ENCODE peak calls at places on chromosomes 13 and 19, in seven cellular contexts. One of them, this sample, is unnamed.
A peak's percentile ranks its signal among the peaks of the same experiment; 100 is the strongest.

GRCh38 chr13:105991622-105992254 is 543.7 kb downstream of the EFNB2 start:
- DNase-seq in body of pancreas: peak; percentile 82
- DNase-seq in kidney epithelial cell: no peak
- DNase-seq in heart left ventricle: no peak
- DNase-seq in ascending aorta: no peak
- DNase-seq in OCI-LY7: no peak
- DNase-seq in esophagus squamous epithelium: no peak
- DNase-seq in this sample: no peak

GRCh38 chr13:105202384-105202783 is 1333.1 kb downstream of the EFNB2 start:
- DNase-seq in ascending aorta: no peak
- DNase-seq in body of pancreas: no peak
- DNase-seq in esophagus squamous epithelium: no peak
- DNase-seq in heart left ventricle: no peak
- DNase-seq in OCI-LY7: no peak
- DNase-seq in kidney epithelial cell: no peak
- DNase-seq in this sample: no peak

GRCh38 chr13:74026753-74027152 is 107.5 kb downstream of the KLF12 start:
- DNase-seq in kidney epithelial cell: peak; percentile 32
- DNase-seq in heart left ventricle: no peak
- DNase-seq in esophagus squamous epithelium: no peak
- DNase-seq in OCI-LY7: peak; percentile 82
- DNase-seq in ascending aorta: no peak
- DNase-seq in body of pancreas: no peak
- DNase-seq in this sample: no peak

GRCh38 chr13:74796126-74796643 is 662.0 kb upstream of the KLF12 start:
- DNase-seq in esophagus squamous epithelium: no peak
- DNase-seq in ascending aorta: no peak
- DNase-seq in heart left ventricle: no peak
- DNase-seq in body of pancreas: no peak
- DNase-seq in OCI-LY7: no peak
- DNase-seq in kidney epithelial cell: no peak
- DNase-seq in this sample: no peak

GRCh38 chr19:46723471-46723870 is 6.6 kb upstream of the PRKD2 start:
- DNase-seq in heart left ventricle: no peak
- DNase-seq in ascending aorta: no peak
- DNase-seq in OCI-LY7: no peak
- DNase-seq in body of pancreas: no peak
- DNase-seq in esophagus squamous epithelium: no peak
- DNase-seq in kidney epithelial cell: no peak
- DNase-seq in this sample: no peak

GRCh38 chr13:112983428-112984196 is 14.6 kb downstream of the MCF2L start:
- DNase-seq in esophagus squamous epithelium: no peak
- DNase-seq in body of pancreas: no peak
- DNase-seq in kidney epithelial cell: no peak
- DNase-seq in heart left ventricle: peak; percentile 58
- DNase-seq in ascending aorta: no peak
- DNase-seq in OCI-LY7: no peak
- DNase-seq in this sample: peak; percentile 62

GRCh38 chr13:31242935-31243334 is 43.2 kb downstream of the B3GLCT start:
- DNase-seq in heart left ventricle: no peak
- DNase-seq in ascending aorta: no peak
- DNase-seq in body of pancreas: no peak
- DNase-seq in esophagus squamous epithelium: no peak
- DNase-seq in OCI-LY7: no peak
- DNase-seq in kidney epithelial cell: no peak
- DNase-seq in this sample: no peak

GRCh38 chr19:1027020-1027952 is 878 bp downstream of the CNN2 start:
- DNase-seq in kidney epithelial cell: no peak
- DNase-seq in esophagus squamous epithelium: no peak
- DNase-seq in heart left ventricle: no peak
- DNase-seq in body of pancreas: no peak
- DNase-seq in ascending aorta: no peak
- DNase-seq in OCI-LY7: peak; percentile 53
- DNase-seq in this sample: no peak

GRCh38 chr19:43779820-43780219 is 953 bp downstream of the KCNN4 start:
- DNase-seq in esophagus squamous epithelium: no peak
- DNase-seq in OCI-LY7: peak; percentile 75
- DNase-seq in body of pancreas: no peak
- DNase-seq in ascending aorta: no peak
- DNase-seq in kidney epithelial cell: no peak
- DNase-seq in heart left ventricle: no peak
- DNase-seq in this sample: no peak

GRCh38 chr13:94233401-94233800 is 246.1 kb downstream of the DCT start:
- DNase-seq in OCI-LY7: no peak
- DNase-seq in heart left ventricle: no peak
- DNase-seq in body of pancreas: no peak
- DNase-seq in ascending aorta: no peak
- DNase-seq in esophagus squamous epithelium: no peak
- DNase-seq in kidney epithelial cell: peak; percentile 67
- DNase-seq in this sample: peak; percentile 63

GRCh38 chr19:16830679-16831078 is 1.5 kb downstream of the SIN3B start:
- DNase-seq in ascending aorta: no peak
- DNase-seq in esophagus squamous epithelium: no peak
- DNase-seq in kidney epithelial cell: no peak
- DNase-seq in heart left ventricle: no peak
- DNase-seq in body of pancreas: no peak
- DNase-seq in OCI-LY7: no peak
- DNase-seq in this sample: no peak

GRCh38 chr13:31225180-31225579 is 25.4 kb downstream of the B3GLCT start:
- DNase-seq in esophagus squamous epithelium: no peak
- DNase-seq in kidney epithelial cell: no peak
- DNase-seq in OCI-LY7: no peak
- DNase-seq in heart left ventricle: no peak
- DNase-seq in ascending aorta: no peak
- DNase-seq in body of pancreas: no peak
- DNase-seq in this sample: no peak

GRCh38 chr13:82636119-82636518 is 1246.2 kb downstream of the SLITRK1 start:
- DNase-seq in ascending aorta: no peak
- DNase-seq in body of pancreas: no peak
- DNase-seq in kidney epithelial cell: no peak
- DNase-seq in OCI-LY7: no peak
- DNase-seq in esophagus squamous epithelium: no peak
- DNase-seq in heart left ventricle: no peak
- DNase-seq in this sample: no peak

GRCh38 chr19:18274303-18274775 is at the start of gene IQCN:
- DNase-seq in esophagus squamous epithelium: no peak
- DNase-seq in heart left ventricle: no peak
- DNase-seq in kidney epithelial cell: no peak
- DNase-seq in ascending aorta: no peak
- DNase-seq in OCI-LY7: no peak
- DNase-seq in body of pancreas: no peak
- DNase-seq in this sample: peak; percentile 77

GRCh38 chr19:31448221-31448657 is 99.0 kb upstream of the TSHZ3 start:
- DNase-seq in OCI-LY7: no peak
- DNase-seq in esophagus squamous epithelium: no peak
- DNase-seq in ascending aorta: no peak
- DNase-seq in heart left ventricle: peak; percentile 70
- DNase-seq in kidney epithelial cell: peak; percentile 0
- DNase-seq in body of pancreas: peak; percentile 29
- DNase-seq in this sample: peak; percentile 83

GRCh38 chr19:17757125-17757524 is 5.8 kb downstream of the FCHO1 start:
- DNase-seq in OCI-LY7: no peak
- DNase-seq in kidney epithelial cell: no peak
- DNase-seq in body of pancreas: peak; percentile 63
- DNase-seq in ascending aorta: no peak
- DNase-seq in esophagus squamous epithelium: no peak
- DNase-seq in heart left ventricle: peak; percentile 70
- DNase-seq in this sample: no peak

GRCh38 chr19:18023596-18024212 is 15.7 kb downstream of the ARRDC2 start:
- DNase-seq in heart left ventricle: peak; percentile 91
- DNase-seq in OCI-LY7: peak; percentile 85
- DNase-seq in body of pancreas: peak; percentile 36
- DNase-seq in kidney epithelial cell: no peak
- DNase-seq in esophagus squamous epithelium: peak; percentile 45
- DNase-seq in ascending aorta: peak; percentile 84
- DNase-seq in this sample: peak; percentile 96

GRCh38 chr13:85040176-85040660 is 759.0 kb downstream of the SLITRK6 start:
- DNase-seq in kidney epithelial cell: no peak
- DNase-seq in OCI-LY7: no peak
- DNase-seq in esophagus squamous epithelium: no peak
- DNase-seq in ascending aorta: no peak
- DNase-seq in heart left ventricle: no peak
- DNase-seq in body of pancreas: no peak
- DNase-seq in this sample: no peak

GRCh38 chr19:12791345-12792047 is at the start of gene JUNB:
- DNase-seq in esophagus squamous epithelium: peak; percentile 86
- DNase-seq in kidney epithelial cell: no peak
- DNase-seq in ascending aorta: peak; percentile 91
- DNase-seq in OCI-LY7: peak; percentile 96
- DNase-seq in heart left ventricle: peak; percentile 99
- DNase-seq in body of pancreas: peak; percentile 98
- DNase-seq in this sample: peak; percentile 98
- TF ChIP-seq CTCF in esophagus squamous epithelium: peak; percentile 18
- TF ChIP-seq CTCF in kidney epithelial cell: no peak
- TF ChIP-seq CTCF in ascending aorta: no peak
- TF ChIP-seq CTCF in OCI-LY7: no peak
- TF ChIP-seq CTCF in heart left ventricle: peak; percentile 7
- TF ChIP-seq CTCF in body of pancreas: no peak
- TF ChIP-seq CTCF in this sample: no peak

GRCh38 chr19:14159059-14159458 is 22.7 kb upstream of the ASF1B start:
- DNase-seq in heart left ventricle: no peak
- DNase-seq in body of pancreas: no peak
- DNase-seq in esophagus squamous epithelium: no peak
- DNase-seq in kidney epithelial cell: no peak
- DNase-seq in OCI-LY7: no peak
- DNase-seq in ascending aorta: no peak
- DNase-seq in this sample: no peak
- H3K36me3 ChIP-seq in heart left ventricle: peaks cover 4% of the 10 kb centered on the region
- H3K36me3 ChIP-seq in body of pancreas: peaks cover 3% of the 10 kb centered on the region
- H3K36me3 ChIP-seq in esophagus squamous epithelium: peaks cover 25% of the 10 kb centered on the region
- H3K36me3 ChIP-seq in kidney epithelial cell: no peaks in the 10 kb centered on the region
- H3K36me3 ChIP-seq in OCI-LY7: no peaks in the 10 kb centered on the region
- H3K36me3 ChIP-seq in ascending aorta: peaks cover 32% of the 10 kb centered on the region
- H3K36me3 ChIP-seq in this sample: peaks cover 49% of the 10 kb centered on the region

DNA sequence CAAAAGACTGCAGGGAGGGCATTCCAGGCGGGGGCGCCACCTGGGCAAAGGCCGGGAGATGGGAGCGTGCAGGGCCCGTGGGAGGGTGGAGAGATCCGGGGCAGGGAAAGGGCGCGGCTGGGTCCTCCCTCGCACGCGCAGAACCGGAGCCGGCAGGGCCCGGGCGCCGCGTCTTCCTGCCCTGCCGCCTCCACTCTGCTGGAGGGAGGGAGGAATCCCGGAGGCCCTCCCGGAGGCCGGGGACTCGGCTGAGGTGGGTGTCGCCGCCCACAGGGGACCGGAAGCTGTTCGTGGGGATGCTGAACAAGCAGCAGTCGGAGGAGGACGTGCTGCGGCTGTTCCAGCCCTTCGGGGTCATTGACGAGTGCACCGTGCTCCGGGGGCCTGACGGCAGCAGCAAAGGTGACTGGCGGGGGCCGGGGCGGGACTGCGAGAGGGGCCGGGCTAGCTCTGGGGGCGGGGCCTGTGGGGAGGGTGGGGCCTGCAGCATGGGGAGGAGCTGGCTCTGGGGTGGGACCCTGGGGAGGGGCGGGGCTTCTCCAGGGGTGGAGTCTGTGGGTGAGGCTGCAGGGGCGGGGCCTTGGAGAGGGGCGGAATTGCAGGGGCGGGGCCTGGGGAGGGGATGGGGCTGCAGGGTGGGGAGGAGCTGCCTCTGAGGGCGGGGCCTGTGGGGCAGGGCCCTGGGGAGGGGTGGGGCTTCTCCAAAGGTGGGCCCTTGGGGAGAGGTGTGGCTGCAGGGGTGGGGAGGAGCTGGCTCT is 51.3 kb downstream of the CELF5 start:
- DNase-seq in esophagus squamous epithelium: no peak
- DNase-seq in heart left ventricle: peak; percentile 39
- DNase-seq in ascending aorta: no peak
- DNase-seq in kidney epithelial cell: no peak
- DNase-seq in body of pancreas: peak; percentile 75
- DNase-seq in OCI-LY7: peak; percentile 95
- DNase-seq in this sample: no peak
- TF ChIP-seq CTCF in esophagus squamous epithelium: no peak
- TF ChIP-seq CTCF in heart left ventricle: no peak
- TF ChIP-seq CTCF in ascending aorta: no peak
- TF ChIP-seq CTCF in kidney epithelial cell: peak; percentile 68
- TF ChIP-seq CTCF in body of pancreas: no peak
- TF ChIP-seq CTCF in OCI-LY7: peak; percentile 74
- TF ChIP-seq CTCF in this sample: peak; percentile 56

GRCh38 chr13:72852207-72852606 is 70.3 kb downstream of the PIBF1 start:
- DNase-seq in heart left ventricle: no peak
- DNase-seq in OCI-LY7: no peak
- DNase-seq in ascending aorta: no peak
- DNase-seq in esophagus squamous epithelium: no peak
- DNase-seq in kidney epithelial cell: no peak
- DNase-seq in body of pancreas: no peak
- DNase-seq in this sample: no peak
- H3K36me3 ChIP-seq in heart left ventricle: no peaks in the 10 kb centered on the region
- H3K36me3 ChIP-seq in OCI-LY7: peaks cover 40% of the 10 kb centered on the region
- H3K36me3 ChIP-seq in ascending aorta: peaks cover 6% of the 10 kb centered on the region
- H3K36me3 ChIP-seq in esophagus squamous epithelium: peaks cover 6% of the 10 kb centered on the region
- H3K36me3 ChIP-seq in kidney epithelial cell: no peaks in the 10 kb centered on the region
- H3K36me3 ChIP-seq in body of pancreas: peaks cover 2% of the 10 kb centered on the region
- H3K36me3 ChIP-seq in this sample: peaks cover 25% of the 10 kb centered on the region

GRCh38 chr13:101474419-101474957 is 22.0 kb downstream of the ITGBL1 start:
- DNase-seq in OCI-LY7: no peak
- DNase-seq in esophagus squamous epithelium: no peak
- DNase-seq in body of pancreas: no peak
- DNase-seq in ascending aorta: no peak
- DNase-seq in heart left ventricle: no peak
- DNase-seq in kidney epithelial cell: peak; percentile 42
- DNase-seq in this sample: no peak
- TF ChIP-seq CTCF in OCI-LY7: no peak
- TF ChIP-seq CTCF in esophagus squamous epithelium: no peak
- TF ChIP-seq CTCF in body of pancreas: peak; percentile 25
- TF ChIP-seq CTCF in ascending aorta: no peak
- TF ChIP-seq CTCF in heart left ventricle: no peak
- TF ChIP-seq CTCF in kidney epithelial cell: peak; percentile 54
- TF ChIP-seq CTCF in this sample: peak; percentile 36

GRCh38 chr19:40266111-40266510 is 19.0 kb downstream of the AKT2 start:
- DNase-seq in heart left ventricle: peak; percentile 71
- DNase-seq in esophagus squamous epithelium: no peak
- DNase-seq in body of pancreas: no peak
- DNase-seq in ascending aorta: no peak
- DNase-seq in OCI-LY7: no peak
- DNase-seq in kidney epithelial cell: no peak
- DNase-seq in this sample: no peak
- H3K36me3 ChIP-seq in heart left ventricle: no peaks in the 10 kb centered on the region
- H3K36me3 ChIP-seq in esophagus squamous epithelium: no peaks in the 10 kb centered on the region
- H3K36me3 ChIP-seq in body of pancreas: no peaks in the 10 kb centered on the region
- H3K36me3 ChIP-seq in ascending aorta: peaks cover 26% of the 10 kb centered on the region
- H3K36me3 ChIP-seq in OCI-LY7: peaks cover 64% of the 10 kb centered on the region
- H3K36me3 ChIP-seq in kidney epithelial cell: no peaks in the 10 kb centered on the region
- H3K36me3 ChIP-seq in this sample: peaks cover 23% of the 10 kb centered on the region

GRCh38 chr19:19342086-19343015 is 21.7 kb downstream of the MAU2 start:
- DNase-seq in OCI-LY7: peak; percentile 57
- DNase-seq in ascending aorta: no peak
- DNase-seq in esophagus squamous epithelium: no peak
- DNase-seq in heart left ventricle: peak; percentile 60
- DNase-seq in kidney epithelial cell: no peak
- DNase-seq in body of pancreas: peak; percentile 71
- DNase-seq in this sample: no peak
- TF ChIP-seq CTCF in OCI-LY7: peak; percentile 79
- TF ChIP-seq CTCF in ascending aorta: peak; percentile 51
- TF ChIP-seq CTCF in esophagus squamous epithelium: peak; percentile 88
- TF ChIP-seq CTCF in heart left ventricle: peak; percentile 67
- TF ChIP-seq CTCF in kidney epithelial cell: peak; percentile 93
- TF ChIP-seq CTCF in body of pancreas: peak; percentile 80
- TF ChIP-seq CTCF in this sample: peak; percentile 74

DNA sequence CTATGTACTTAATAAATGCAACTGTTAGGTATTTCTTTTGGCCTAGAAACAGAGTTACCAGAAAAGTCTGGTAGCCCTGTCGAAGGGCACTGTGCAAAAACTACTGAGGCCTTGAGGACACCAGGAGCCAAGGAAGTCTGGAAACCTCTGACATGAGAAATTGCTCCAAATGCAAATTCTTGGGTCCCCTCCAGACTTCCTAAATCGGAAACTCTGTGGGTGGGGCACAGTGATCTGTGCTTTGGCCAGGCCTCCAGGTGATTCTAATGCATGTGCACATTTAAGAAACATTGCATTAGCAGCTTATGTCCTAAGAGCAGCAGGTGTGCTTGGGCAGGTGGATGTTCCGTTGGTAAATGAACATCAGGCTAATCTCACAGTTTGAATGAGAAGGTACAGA is 50.0 kb downstream of the STARD13 start:
- DNase-seq in heart left ventricle: no peak
- DNase-seq in esophagus squamous epithelium: no peak
- DNase-seq in kidney epithelial cell: no peak
- DNase-seq in ascending aorta: no peak
- DNase-seq in OCI-LY7: no peak
- DNase-seq in body of pancreas: no peak
- DNase-seq in this sample: no peak
- H3K36me3 ChIP-seq in heart left ventricle: no peaks in the 10 kb centered on the region
- H3K36me3 ChIP-seq in esophagus squamous epithelium: no peaks in the 10 kb centered on the region
- H3K36me3 ChIP-seq in kidney epithelial cell: no peaks in the 10 kb centered on the region
- H3K36me3 ChIP-seq in ascending aorta: no peaks in the 10 kb centered on the region
- H3K36me3 ChIP-seq in OCI-LY7: no peaks in the 10 kb centered on the region
- H3K36me3 ChIP-seq in body of pancreas: no peaks in the 10 kb centered on the region
- H3K36me3 ChIP-seq in this sample: peaks cover 13% of the 10 kb centered on the region